ENCODE peak calls at places on chromosomes 1 and 21, in four cellular contexts. One of them, this sample, is unnamed.

GRCh38 chr1:56551691-56552090 is 27.7 kb downstream of the PLPP3 start:
- DNase-seq in H1: no peak
- DNase-seq in NT2/D1: no peak
- DNase-seq in GM12878: no peak
- DNase-seq in this sample: no peak

GRCh38 chr1:202567747-202568146 is 142.5 kb downstream of the SYT2 start:
- DNase-seq in H1: no peak
- DNase-seq in NT2/D1: peak; percentile 89
- DNase-seq in GM12878: no peak
- DNase-seq in this sample: no peak

GRCh38 chr1:104921552-104921951 is 1171.9 kb downstream of the AMY1C start:
- DNase-seq in H1: no peak
- DNase-seq in NT2/D1: no peak
- DNase-seq in GM12878: no peak
- DNase-seq in this sample: no peak

GRCh38 chr21:34702341-34702807 is 33.6 kb downstream of the CLIC6 start:
- DNase-seq in H1: no peak
- DNase-seq in NT2/D1: no peak
- DNase-seq in GM12878: no peak
- DNase-seq in this sample: no peak

GRCh38 chr1:7552402-7552801 is 218.7 kb upstream of the VAMP3 start:
- DNase-seq in H1: no peak
- DNase-seq in NT2/D1: no peak
- DNase-seq in GM12878: no peak
- DNase-seq in this sample: no peak

GRCh38 chr1:106465666-106466065 is 590.8 kb upstream of the PRMT6 start:
- DNase-seq in H1: no peak
- DNase-seq in NT2/D1: no peak
- DNase-seq in GM12878: no peak
- DNase-seq in this sample: no peak

GRCh38 chr1:158035976-158036583 is 42.6 kb downstream of the KIRREL1 start:
- DNase-seq in H1: no peak
- DNase-seq in NT2/D1: no peak
- DNase-seq in GM12878: no peak
- DNase-seq in this sample: peak; percentile 5

GRCh38 chr1:83531910-83532309 is 467.0 kb downstream of the TTLL7 start:
- DNase-seq in H1: no peak
- DNase-seq in NT2/D1: no peak
- DNase-seq in GM12878: no peak
- DNase-seq in this sample: no peak

GRCh38 chr1:7408771-7409150 is 362.3 kb upstream of the VAMP3 start:
- DNase-seq in H1: peak; percentile 23
- DNase-seq in NT2/D1: no peak
- DNase-seq in GM12878: no peak
- DNase-seq in this sample: no peak

GRCh38 chr1:212034516-212035122 is 738 bp downstream of the INTS7 start:
- DNase-seq in H1: no peak
- DNase-seq in NT2/D1: no peak
- DNase-seq in GM12878: no peak
- DNase-seq in this sample: no peak

GRCh38 chr1:38194486-38194885 is 147.9 kb upstream of the POU3F1 start:
- DNase-seq in H1: no peak
- DNase-seq in NT2/D1: no peak
- DNase-seq in GM12878: no peak
- DNase-seq in this sample: no peak

GRCh38 chr1:3276341-3276800 is 178.1 kb upstream of the ARHGEF16 start:
- DNase-seq in H1: no peak
- DNase-seq in NT2/D1: no peak
- DNase-seq in GM12878: no peak
- DNase-seq in this sample: no peak
- TF ChIP-seq YY1 in H1: no peak
- TF ChIP-seq YY1 in NT2/D1: no peak
- TF ChIP-seq YY1 in GM12878: no peak
- TF ChIP-seq YY1 in this sample: no peak

GRCh38 chr1:102897537-102897936 is 210.8 kb downstream of the COL11A1 start:
- DNase-seq in H1: no peak
- DNase-seq in NT2/D1: no peak
- DNase-seq in GM12878: no peak
- DNase-seq in this sample: no peak
- TF ChIP-seq SUZ12 in H1: no peak
- TF ChIP-seq SUZ12 in NT2/D1: no peak
- TF ChIP-seq SUZ12 in GM12878: no peak
- TF ChIP-seq SUZ12 in this sample: no peak

GRCh38 chr1:236341298-236341697 is 52.8 kb upstream of the EDARADD start:
- DNase-seq in H1: peak; percentile 24
- DNase-seq in NT2/D1: no peak
- DNase-seq in GM12878: no peak
- DNase-seq in this sample: no peak

GRCh38 chr1:236338096-236338495 is 56.0 kb upstream of the EDARADD start:
- DNase-seq in H1: no peak
- DNase-seq in NT2/D1: no peak
- DNase-seq in GM12878: no peak
- DNase-seq in this sample: no peak

GRCh38 chr1:236334893-236335545 is 53.3 kb upstream of the ERO1B start:
- DNase-seq in H1: peak; percentile 32
- DNase-seq in NT2/D1: no peak
- DNase-seq in GM12878: no peak
- DNase-seq in this sample: no peak

GRCh38 chr1:236332092-236332758 is 50.5 kb upstream of the ERO1B start:
- DNase-seq in H1: no peak
- DNase-seq in NT2/D1: no peak
- DNase-seq in GM12878: no peak
- DNase-seq in this sample: no peak

GRCh38 chr1:236336084-236336483 is 54.3 kb upstream of the ERO1B start:
- DNase-seq in H1: peak; percentile 8
- DNase-seq in NT2/D1: no peak
- DNase-seq in GM12878: no peak
- DNase-seq in this sample: no peak
- TF ChIP-seq YY1 in H1: no peak
- TF ChIP-seq YY1 in NT2/D1: no peak
- TF ChIP-seq YY1 in GM12878: no peak
- TF ChIP-seq YY1 in this sample: no peak

GRCh38 chr1:51875291-51875772 is 3.2 kb downstream of the NRDC start:
- DNase-seq in H1: no peak
- DNase-seq in NT2/D1: no peak
- DNase-seq in GM12878: no peak
- DNase-seq in this sample: no peak

GRCh38 chr1:51870603-51871350 is 7.8 kb downstream of the NRDC start:
- DNase-seq in H1: no peak
- DNase-seq in NT2/D1: no peak
- DNase-seq in GM12878: no peak
- DNase-seq in this sample: no peak

GRCh38 chr1:51875836-51876235 is 2.7 kb downstream of the NRDC start:
- DNase-seq in H1: no peak
- DNase-seq in NT2/D1: no peak
- DNase-seq in GM12878: no peak
- DNase-seq in this sample: no peak

GRCh38 chr1:51867479-51868232 is 10.9 kb downstream of the NRDC start:
- DNase-seq in H1: no peak
- DNase-seq in NT2/D1: no peak
- DNase-seq in GM12878: no peak
- DNase-seq in this sample: peak; percentile 65

DNA sequence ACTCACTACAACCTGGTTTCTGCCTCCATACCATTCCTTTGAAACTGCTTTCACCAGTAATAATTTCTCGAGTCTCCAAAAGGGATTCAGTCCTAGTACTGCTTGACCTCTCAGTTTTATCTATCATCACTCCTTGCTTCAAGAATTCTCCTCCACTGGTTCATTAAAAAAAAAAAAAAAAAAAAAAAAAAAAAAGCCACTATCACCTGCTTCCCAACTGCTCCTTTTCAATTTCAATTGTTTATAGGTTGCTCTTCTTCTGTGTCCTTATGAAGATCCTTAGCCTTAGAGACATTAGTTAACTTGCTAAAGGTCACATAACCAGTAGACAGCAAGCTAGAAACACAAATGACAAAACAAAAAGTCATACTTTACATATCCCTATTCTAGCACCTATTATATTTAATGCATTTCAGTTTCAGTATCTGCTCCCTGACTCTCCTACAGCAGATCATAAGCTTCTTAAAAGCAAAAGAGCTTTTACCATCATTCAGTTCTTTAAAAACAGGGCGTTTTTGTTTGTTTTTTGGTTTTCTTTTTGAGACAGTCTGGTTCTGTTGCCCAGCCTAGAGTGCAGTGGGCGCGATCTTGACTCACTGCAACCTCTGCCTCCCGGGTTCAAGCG is 7.1 kb downstream of the NRDC start:
- DNase-seq in H1: no peak
- DNase-seq in NT2/D1: no peak
- DNase-seq in GM12878: no peak
- DNase-seq in this sample: no peak
- TF ChIP-seq SUZ12 in H1: no peak
- TF ChIP-seq SUZ12 in NT2/D1: no peak
- TF ChIP-seq SUZ12 in GM12878: no peak
- TF ChIP-seq SUZ12 in this sample: no peak

GRCh38 chr1:112460672-112461071 is 48.1 kb upstream of the WNT2B start:
- DNase-seq in H1: no peak
- DNase-seq in NT2/D1: no peak
- DNase-seq in GM12878: no peak
- DNase-seq in this sample: peak; percentile 48

GRCh38 chr1:112465122-112465521 is 43.6 kb upstream of the WNT2B start:
- DNase-seq in H1: no peak
- DNase-seq in NT2/D1: no peak
- DNase-seq in GM12878: no peak
- DNase-seq in this sample: no peak

GRCh38 chr1:112461200-112461871 is 47.4 kb upstream of the WNT2B start:
- DNase-seq in H1: no peak
- DNase-seq in NT2/D1: no peak
- DNase-seq in GM12878: no peak
- DNase-seq in this sample: no peak

GRCh38 chr1:112464501-112464900 is 44.3 kb upstream of the WNT2B start:
- DNase-seq in H1: no peak
- DNase-seq in NT2/D1: no peak
- DNase-seq in GM12878: no peak
- DNase-seq in this sample: no peak

DNA sequence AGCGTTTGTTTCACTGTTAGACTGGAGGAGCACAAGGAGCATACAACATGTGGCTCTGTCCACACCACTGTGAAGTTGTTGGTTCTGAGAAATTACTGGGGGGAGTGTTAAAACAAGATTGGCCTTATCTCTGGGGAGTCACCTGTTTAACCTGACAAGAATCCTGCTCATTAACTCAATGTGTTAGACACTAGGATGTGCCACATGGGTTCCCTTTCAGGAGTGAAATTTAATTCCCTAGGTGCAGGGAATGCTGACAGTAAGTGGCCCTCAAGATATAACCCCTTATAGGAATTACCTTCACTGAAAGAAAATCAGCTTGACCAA is 45.8 kb upstream of the WNT2B start:
- DNase-seq in H1: no peak
- DNase-seq in NT2/D1: no peak
- DNase-seq in GM12878: no peak
- DNase-seq in this sample: no peak
- TF ChIP-seq YY1 in H1: no peak
- TF ChIP-seq YY1 in NT2/D1: no peak
- TF ChIP-seq YY1 in GM12878: no peak
- TF ChIP-seq YY1 in this sample: no peak

GRCh38 chr1:88973520-88974137 is 18.8 kb downstream of the KYAT3 start:
- DNase-seq in H1: no peak
- DNase-seq in NT2/D1: no peak
- DNase-seq in GM12878: no peak
- DNase-seq in this sample: peak; percentile 38
- TF ChIP-seq SUZ12 in H1: no peak
- TF ChIP-seq SUZ12 in NT2/D1: no peak
- TF ChIP-seq SUZ12 in GM12878: no peak
- TF ChIP-seq SUZ12 in this sample: no peak

GRCh38 chr1:65147424-65148177 is 402 bp upstream of the AK4 start:
- DNase-seq in H1: peak; percentile 67
- DNase-seq in NT2/D1: no peak
- DNase-seq in GM12878: no peak
- DNase-seq in this sample: no peak
- TF ChIP-seq YY1 in H1: no peak
- TF ChIP-seq YY1 in NT2/D1: no peak
- TF ChIP-seq YY1 in GM12878: no peak
- TF ChIP-seq YY1 in this sample: peak; percentile 9

This sample was measured in HepG2.